ENCODE peak calls at places on chromosomes 6 and 20, in four cellular contexts. G is K562, K is HL-60, O is GM12878. E is an unnamed sample.
A peak's percentile ranks its signal among the peaks of the same experiment; 100 is the strongest.

GRCh38 chr6:27161946-27162603 is 85.4 kb upstream of the PRSS16 start:
- DNase-seq in G (peak; percentile 86), K (peak; percentile 44), O (no peak), E (no peak)

GRCh38 chr6:158222066-158222465 is 53.9 kb downstream of the GTF2H5 start:
- DNase-seq in K (no peak), G (no peak), O (no peak), E (no peak)

GRCh38 chr6:108156180-108156937 is 9.5 kb upstream of the NR2E1 start:
- DNase-seq in G (no peak), K (no peak), O (no peak), E (no peak)

GRCh38 chr20:12410783-12411182 is 493.1 kb downstream of the BTBD3 start:
- DNase-seq in K (no peak), G (no peak), O (no peak), E (no peak)

GRCh38 chr6:25882066-25882496 is 8.0 kb upstream of the SLC17A3 start:
- DNase-seq in O (no peak), K (no peak), G (no peak), E (no peak)

GRCh38 chr6:142592876-142593275 is 291.1 kb downstream of the ADGRG6 start:
- DNase-seq in G (no peak), K (no peak), O (no peak), E (no peak)

GRCh38 chr6:142478117-142478516 is 176.3 kb downstream of the ADGRG6 start:
- DNase-seq in G (peak; percentile 38), K (peak; percentile 77), O (no peak), E (no peak)

GRCh38 chr6:84137989-84138575 is 89.4 kb downstream of the CEP162 start:
- DNase-seq in O (no peak), K (no peak), G (no peak), E (no peak)

GRCh38 chr6:81606965-81607381 is 145.5 kb downstream of the TENT5A start:
- DNase-seq in K (no peak), G (no peak), O (no peak), E (no peak)

GRCh38 chr6:144835322-144835721 is 550.2 kb downstream of the UTRN start:
- DNase-seq in G (no peak), O (no peak), K (no peak), E (no peak)

GRCh38 chr6:125174626-125175025 is 21.1 kb downstream of the TPD52L1 start:
- DNase-seq in G (peak; percentile 75), K (no peak), O (no peak), E (no peak)

GRCh38 chr6:65776332-65776731 is 69.3 kb upstream of the EYS start:
- DNase-seq in G (no peak), O (no peak), K (no peak), E (no peak)

GRCh38 chr6:11754625-11755289 is 23.8 kb downstream of the ADTRP start:
- DNase-seq in O (no peak), G (no peak), K (no peak), E (no peak)

GRCh38 chr6:85250586-85251216 is 199.2 kb upstream of the NT5E start:
- DNase-seq in K (no peak), G (no peak), O (no peak), E (no peak)

GRCh38 chr6:169429001-169429400 is 175.4 kb upstream of the THBS2 start:
- DNase-seq in K (no peak), O (no peak), G (no peak), E (no peak)

GRCh38 chr6:106533079-106533478 is 96.2 kb downstream of the RTN4IP1 start:
- DNase-seq in G (no peak), O (no peak), K (peak; percentile 82), E (no peak)

GRCh38 chr6:105275542-105275941 is 95.7 kb upstream of the POPDC3 start:
- DNase-seq in K (no peak), O (no peak), G (no peak), E (no peak)

GRCh38 chr20:5835870-5836269 is 85.7 kb downstream of the SHLD1 start:
- DNase-seq in O (no peak), G (no peak), K (no peak), E (no peak)

GRCh38 chr6:143575840-143576498 is 64.4 kb upstream of the FUCA2 start:
- DNase-seq in O (no peak), G (no peak), K (no peak), E (no peak)

GRCh38 chr6:168774381-168774780 is 333.4 kb downstream of the SMOC2 start:
- DNase-seq in O (no peak), G (no peak), K (no peak), E (no peak)

GRCh38 chr6:124007915-124008688 is 204.4 kb downstream of the NKAIN2 start:
- DNase-seq in O (no peak), G (no peak), K (no peak), E (no peak)

GRCh38 chr20:43669332-43669731 is 2.4 kb downstream of the MYBL2 start:
- DNase-seq in K (peak; percentile 19), G (no peak), O (no peak), E (no peak)

GRCh38 chr6:38792356-38792755 is 77.2 kb downstream of the DNAH8 start:
- DNase-seq in O (no peak), G (no peak), K (no peak), E (no peak)

GRCh38 chr6:42899871-42900270 is 16.0 kb upstream of the PTCRA start:
- DNase-seq in K (no peak), G (no peak), O (no peak), E (no peak)

GRCh38 chr6:151242420-151242841 is 2.7 kb downstream of the AKAP12 start:
- DNase-seq in G (no peak), O (no peak), K (no peak), E (no peak)

GRCh38 chr20:17995967-17996819 is 27.4 kb downstream of the MGME1 start:
- DNase-seq in K (peak; percentile 37), G (peak; percentile 55), O (no peak), E (no peak)

GRCh38 chr6:14665827-14666724 is 548.5 kb downstream of the CD83 start:
- DNase-seq in O (no peak), K (peak; percentile 26), G (peak; percentile 67), E (no peak)

GRCh38 chr20:44287272-44288097 is 23.5 kb downstream of the FITM2 start:
- DNase-seq in O (no peak), G (no peak), K (no peak), E (no peak)

GRCh38 chr6:9233226-9233625 is 797.9 kb upstream of the SLC35B3 start:
- DNase-seq in O (no peak), K (no peak), G (no peak), E (no peak)

GRCh38 chr6:128311944-128312570 is 208.3 kb downstream of the PTPRK start:
- DNase-seq in G (no peak), O (no peak), K (peak; percentile 62), E (no peak)

GRCh38 chr20:64029293-64030117 is 6.5 kb upstream of the C20orf204 start:
- DNase-seq in K (no peak), G (no peak), O (no peak), E (no peak)

GRCh38 chr6:125445054-125445453 is 143.3 kb upstream of the HDDC2 start:
- DNase-seq in K (no peak), G (no peak), O (no peak), E (no peak)

GRCh38 chr6:170137176-170137891 is 153.5 kb downstream of the DLL1 start:
- DNase-seq in G (no peak), K (no peak), O (no peak), E (no peak)

GRCh38 chr6:36443951-36444428 is 1.2 kb downstream of the KCTD20 start:
- DNase-seq in K (peak; percentile 10), G (peak; percentile 75), O (no peak), E (peak; percentile 15)
- TF ChIP-seq SPI1 in K (peak; percentile 1), G (peak; percentile 28), O (no peak), E (peak; percentile 37)

GRCh38 chr6:20572288-20572687 is 38.0 kb downstream of the CDKAL1 start:
- DNase-seq in K (no peak), G (no peak), O (no peak), E (no peak)

GRCh38 chr6:20571261-20571660 is 37.0 kb downstream of the CDKAL1 start:
- DNase-seq in O (no peak), G (peak; percentile 21), K (no peak), E (no peak)

GRCh38 chr6:20574355-20574754 is 40.1 kb downstream of the CDKAL1 start:
- DNase-seq in G (no peak), K (no peak), O (no peak), E (no peak)

GRCh38 chr6:20575125-20575524 is 40.9 kb downstream of the CDKAL1 start:
- DNase-seq in G (peak; percentile 87), O (no peak), K (no peak), E (no peak)

DNA sequence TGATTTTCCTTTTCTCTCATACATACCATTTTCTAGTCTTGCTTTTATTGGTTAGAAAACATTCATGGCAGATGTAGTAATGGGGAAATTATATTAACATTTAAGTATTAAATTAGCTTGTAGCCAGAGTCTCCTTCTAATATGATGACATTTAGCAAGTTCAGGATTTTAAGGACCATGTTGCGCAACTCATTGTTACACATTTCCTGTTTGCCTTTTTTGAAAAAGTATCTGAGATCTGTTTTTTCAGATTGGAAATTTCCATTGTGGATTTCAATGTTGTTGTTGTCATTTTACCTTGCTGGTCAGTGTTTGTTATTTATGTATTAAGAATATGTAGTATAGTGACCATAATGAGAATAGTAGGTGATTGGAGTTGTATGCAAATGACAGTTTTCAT is 38.7 kb downstream of the CDKAL1 start:
- DNase-seq in K (peak; percentile 28), O (no peak), G (no peak), E (no peak)
- TF ChIP-seq SPI1 in K (no peak), O (no peak), G (no peak), E (no peak)

GRCh38 chr6:41733349-41733706 is 2.1 kb downstream of the TFEB start:
- DNase-seq in G (no peak), O (no peak), K (no peak), E (no peak)

GRCh38 chr6:41735427-41736206 is at the start of gene TFEB:
- DNase-seq in G (peak; percentile 95), K (peak; percentile 92), O (no peak), E (peak; percentile 92)

GRCh38 chr6:41736207-41736710 is 851 bp upstream of the TFEB start:
- DNase-seq in K (no peak), O (no peak), G (peak; percentile 46), E (no peak)

GRCh38 chr6:41733707-41734665 is 1.4 kb downstream of the TFEB start:
- DNase-seq in O (peak; percentile 63), K (peak; percentile 18), G (peak; percentile 65), E (peak; percentile 93)

GRCh38 chr6:41734666-41735426 is 562 bp downstream of the TFEB start:
- DNase-seq in G (peak; percentile 77), K (peak; percentile 34), O (no peak), E (peak; percentile 72)
- TF ChIP-seq SPI1 in G (no peak), K (no peak), O (no peak), E (no peak)

GRCh38 chr6:161333410-161333809 is 59.5 kb upstream of the AGPAT4 start:
- DNase-seq in K (no peak), G (no peak), O (no peak), E (no peak)

GRCh38 chr6:161327360-161327953 is 53.6 kb upstream of the AGPAT4 start:
- DNase-seq in K (no peak), O (no peak), G (no peak), E (no peak)
- TF ChIP-seq SPI1 in K (no peak), O (no peak), G (no peak), E (no peak)

GRCh38 chr20:32052792-32053362 is 835 bp downstream of the HCK start:
- DNase-seq in O (no peak), G (no peak), K (peak; percentile 85), E (peak; percentile 58)
- TF ChIP-seq SPI1 in O (peak; percentile 4), G (no peak), K (no peak), E (no peak)

GRCh38 chr6:35183281-35183680 is 30.5 kb upstream of the SCUBE3 start:
- DNase-seq in K (no peak), O (no peak), G (no peak), E (no peak)
- TF ChIP-seq SPI1 in K (no peak), O (no peak), G (no peak), E (no peak)

E was measured in GM12891.